ENCODE peak calls at places on chromosome 7, in seven cellular contexts. One of them, this sample, is unnamed.

GRCh38 chr7:20241491-20242261 is 24.5 kb upstream of the MACC1 start:
- DNase-seq in cardiac muscle cell: no peak
- DNase-seq in lung: no peak
- DNase-seq in Panc1: no peak
- DNase-seq in stomach: no peak
- DNase-seq in CD8-positive, alpha-beta T cell: no peak
- DNase-seq in left ventricle myocardium inferior: no peak
- DNase-seq in this sample: no peak

GRCh38 chr7:72040641-72041040 is 371.5 kb downstream of the CALN1 start:
- DNase-seq in cardiac muscle cell: no peak
- DNase-seq in lung: no peak
- DNase-seq in Panc1: no peak
- DNase-seq in stomach: no peak
- DNase-seq in CD8-positive, alpha-beta T cell: no peak
- DNase-seq in left ventricle myocardium inferior: no peak
- DNase-seq in this sample: no peak

GRCh38 chr7:86914468-86915054 is 144.9 kb downstream of the ELAPOR2 start:
- DNase-seq in cardiac muscle cell: peak; percentile 32
- DNase-seq in lung: no peak
- DNase-seq in Panc1: no peak
- DNase-seq in stomach: no peak
- DNase-seq in CD8-positive, alpha-beta T cell: no peak
- DNase-seq in left ventricle myocardium inferior: no peak
- DNase-seq in this sample: no peak

GRCh38 chr7:141072548-141073172 is 1.2 kb upstream of the TMEM178B start:
- DNase-seq in cardiac muscle cell: peak; percentile 41
- DNase-seq in lung: no peak
- DNase-seq in Panc1: no peak
- DNase-seq in stomach: no peak
- DNase-seq in CD8-positive, alpha-beta T cell: no peak
- DNase-seq in left ventricle myocardium inferior: peak; percentile 51
- DNase-seq in this sample: peak; percentile 46

GRCh38 chr7:95905165-95905564 is 132.8 kb downstream of the DYNC1I1 start:
- DNase-seq in cardiac muscle cell: peak; percentile 56
- DNase-seq in lung: no peak
- DNase-seq in Panc1: no peak
- DNase-seq in stomach: no peak
- DNase-seq in CD8-positive, alpha-beta T cell: no peak
- DNase-seq in left ventricle myocardium inferior: no peak
- DNase-seq in this sample: no peak

GRCh38 chr7:49295136-49295535 is 370.8 kb downstream of the CDC14C start:
- DNase-seq in cardiac muscle cell: no peak
- DNase-seq in lung: no peak
- DNase-seq in Panc1: no peak
- DNase-seq in stomach: no peak
- DNase-seq in CD8-positive, alpha-beta T cell: no peak
- DNase-seq in left ventricle myocardium inferior: no peak
- DNase-seq in this sample: no peak

GRCh38 chr7:5627745-5628547 is 153.5 kb downstream of the RNF216 start:
- DNase-seq in cardiac muscle cell: no peak
- DNase-seq in lung: no peak
- DNase-seq in Panc1: no peak
- DNase-seq in stomach: no peak
- DNase-seq in CD8-positive, alpha-beta T cell: no peak
- DNase-seq in left ventricle myocardium inferior: no peak
- DNase-seq in this sample: no peak

GRCh38 chr7:2105917-2106316 is 126.8 kb downstream of the MAD1L1 start:
- DNase-seq in cardiac muscle cell: no peak
- DNase-seq in lung: no peak
- DNase-seq in Panc1: no peak
- DNase-seq in stomach: no peak
- DNase-seq in CD8-positive, alpha-beta T cell: no peak
- DNase-seq in left ventricle myocardium inferior: no peak
- DNase-seq in this sample: no peak

GRCh38 chr7:150322833-150323681 is at the start of the genes ACTR3C and LRRC61:
- DNase-seq in cardiac muscle cell: peak; percentile 70
- DNase-seq in lung: peak; percentile 49
- DNase-seq in Panc1: no peak
- DNase-seq in stomach: peak; percentile 75
- DNase-seq in CD8-positive, alpha-beta T cell: peak; percentile 59
- DNase-seq in left ventricle myocardium inferior: peak; percentile 46
- DNase-seq in this sample: no peak

GRCh38 chr7:69349291-69349690 is 249.0 kb upstream of the AUTS2 start:
- DNase-seq in cardiac muscle cell: peak; percentile 57
- DNase-seq in lung: no peak
- DNase-seq in Panc1: no peak
- DNase-seq in stomach: no peak
- DNase-seq in CD8-positive, alpha-beta T cell: no peak
- DNase-seq in left ventricle myocardium inferior: no peak
- DNase-seq in this sample: no peak

GRCh38 chr7:82789883-82790609 is 346.5 kb upstream of the CACNA2D1 start:
- DNase-seq in cardiac muscle cell: no peak
- DNase-seq in lung: no peak
- DNase-seq in Panc1: no peak
- DNase-seq in stomach: no peak
- DNase-seq in CD8-positive, alpha-beta T cell: no peak
- DNase-seq in left ventricle myocardium inferior: no peak
- DNase-seq in this sample: no peak

GRCh38 chr7:51459809-51460208 is 143.2 kb upstream of the COBL start:
- DNase-seq in cardiac muscle cell: no peak
- DNase-seq in lung: no peak
- DNase-seq in Panc1: no peak
- DNase-seq in stomach: no peak
- DNase-seq in CD8-positive, alpha-beta T cell: no peak
- DNase-seq in left ventricle myocardium inferior: no peak
- DNase-seq in this sample: no peak

GRCh38 chr7:21996641-21997040 is 50.9 kb upstream of the CDCA7L start:
- DNase-seq in cardiac muscle cell: no peak
- DNase-seq in lung: no peak
- DNase-seq in Panc1: no peak
- DNase-seq in stomach: no peak
- DNase-seq in CD8-positive, alpha-beta T cell: no peak
- DNase-seq in left ventricle myocardium inferior: no peak
- DNase-seq in this sample: no peak

GRCh38 chr7:92076509-92076908 is 57.8 kb downstream of the CYP51A1 start:
- DNase-seq in cardiac muscle cell: no peak
- DNase-seq in lung: no peak
- DNase-seq in Panc1: no peak
- DNase-seq in stomach: no peak
- DNase-seq in CD8-positive, alpha-beta T cell: no peak
- DNase-seq in left ventricle myocardium inferior: no peak
- DNase-seq in this sample: no peak

GRCh38 chr7:90625562-90625961 is 29.4 kb downstream of the CDK14 start:
- DNase-seq in cardiac muscle cell: peak; percentile 96
- DNase-seq in lung: peak; percentile 35
- DNase-seq in Panc1: no peak
- DNase-seq in stomach: no peak
- DNase-seq in CD8-positive, alpha-beta T cell: no peak
- DNase-seq in left ventricle myocardium inferior: peak; percentile 33
- DNase-seq in this sample: peak; percentile 10

GRCh38 chr7:77657427-77658331 is 38.6 kb upstream of the RSBN1L start:
- DNase-seq in cardiac muscle cell: peak; percentile 57
- DNase-seq in lung: no peak
- DNase-seq in Panc1: no peak
- DNase-seq in stomach: no peak
- DNase-seq in CD8-positive, alpha-beta T cell: no peak
- DNase-seq in left ventricle myocardium inferior: no peak
- DNase-seq in this sample: no peak

GRCh38 chr7:80401708-80402107 is 110.2 kb downstream of the GNAT3 start:
- DNase-seq in cardiac muscle cell: no peak
- DNase-seq in lung: no peak
- DNase-seq in Panc1: no peak
- DNase-seq in stomach: no peak
- DNase-seq in CD8-positive, alpha-beta T cell: no peak
- DNase-seq in left ventricle myocardium inferior: no peak
- DNase-seq in this sample: no peak

DNA sequence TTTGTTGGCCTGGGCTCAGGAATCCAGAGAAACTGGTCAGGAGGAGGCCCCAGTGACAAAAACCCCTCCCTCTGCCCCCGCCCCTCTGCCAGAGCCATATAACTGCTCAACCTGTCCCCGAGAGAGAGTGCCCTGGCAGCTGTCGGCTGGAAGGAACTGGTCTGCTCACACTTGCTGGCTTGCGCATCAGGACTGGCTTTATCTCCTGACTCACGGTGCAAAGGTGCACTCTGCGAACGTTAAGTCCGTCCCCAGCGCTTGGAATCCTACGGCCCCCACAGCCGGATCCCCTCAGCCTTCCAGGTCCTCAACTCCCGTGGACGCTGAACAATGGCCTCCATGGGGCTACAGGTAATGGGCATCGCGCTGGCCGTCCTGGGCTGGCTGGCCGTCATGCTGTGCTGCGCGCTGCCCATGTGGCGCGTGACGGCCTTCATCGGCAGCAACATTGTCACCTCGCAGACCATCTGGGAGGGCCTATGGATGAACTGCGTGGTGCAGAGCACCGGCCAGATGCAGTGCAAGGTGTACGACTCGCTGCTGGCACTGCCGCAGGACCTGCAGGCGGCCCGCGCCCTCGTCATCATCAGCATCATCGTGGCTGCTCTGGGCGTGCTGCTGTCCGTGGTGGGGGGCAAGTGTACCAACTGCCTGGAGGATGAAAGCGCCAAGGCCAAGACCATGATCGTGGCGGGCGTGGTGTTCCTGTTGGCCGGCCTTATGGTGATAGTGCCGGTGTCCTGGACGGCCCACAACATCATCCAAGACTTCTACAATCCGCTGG is at the start of gene CLDN4:
- DNase-seq in cardiac muscle cell: no peak
- DNase-seq in lung: peak; percentile 93
- DNase-seq in Panc1: peak; percentile 97
- DNase-seq in stomach: peak; percentile 85
- DNase-seq in CD8-positive, alpha-beta T cell: no peak
- DNase-seq in left ventricle myocardium inferior: no peak
- DNase-seq in this sample: no peak
- H3K4me3 ChIP-seq in cardiac muscle cell: no peak within 1 kb of the TSS
- H3K4me3 ChIP-seq in lung: peak within 1 kb of the TSS; percentile 54
- H3K4me3 ChIP-seq in Panc1: peak within 1 kb of the TSS; percentile 73
- H3K4me3 ChIP-seq in stomach: peak within 1 kb of the TSS; percentile 46
- H3K4me3 ChIP-seq in CD8-positive, alpha-beta T cell: no peak within 1 kb of the TSS
- H3K4me3 ChIP-seq in left ventricle myocardium inferior: no peak within 1 kb of the TSS
- H3K4me3 ChIP-seq in this sample: no peak within 1 kb of the TSS

GRCh38 chr7:47779341-47779771 is 168.9 kb downstream of the PKD1L1 start:
- DNase-seq in cardiac muscle cell: no peak
- DNase-seq in lung: no peak
- DNase-seq in Panc1: no peak
- DNase-seq in stomach: no peak
- DNase-seq in CD8-positive, alpha-beta T cell: no peak
- DNase-seq in left ventricle myocardium inferior: no peak
- DNase-seq in this sample: no peak

GRCh38 chr7:47777531-47778152 is 170.6 kb downstream of the PKD1L1 start:
- DNase-seq in cardiac muscle cell: no peak
- DNase-seq in lung: no peak
- DNase-seq in Panc1: no peak
- DNase-seq in stomach: no peak
- DNase-seq in CD8-positive, alpha-beta T cell: no peak
- DNase-seq in left ventricle myocardium inferior: no peak
- DNase-seq in this sample: no peak

GRCh38 chr7:47780555-47780954 is 167.7 kb downstream of the PKD1L1 start:
- DNase-seq in cardiac muscle cell: no peak
- DNase-seq in lung: no peak
- DNase-seq in Panc1: no peak
- DNase-seq in stomach: no peak
- DNase-seq in CD8-positive, alpha-beta T cell: no peak
- DNase-seq in left ventricle myocardium inferior: no peak
- DNase-seq in this sample: no peak

GRCh38 chr7:47776335-47776734 is 171.9 kb downstream of the PKD1L1 start:
- DNase-seq in cardiac muscle cell: no peak
- DNase-seq in lung: no peak
- DNase-seq in Panc1: no peak
- DNase-seq in stomach: no peak
- DNase-seq in CD8-positive, alpha-beta T cell: no peak
- DNase-seq in left ventricle myocardium inferior: no peak
- DNase-seq in this sample: no peak

GRCh38 chr7:47778153-47778661 is 170.1 kb downstream of the PKD1L1 start:
- DNase-seq in cardiac muscle cell: no peak
- DNase-seq in lung: no peak
- DNase-seq in Panc1: no peak
- DNase-seq in stomach: no peak
- DNase-seq in CD8-positive, alpha-beta T cell: no peak
- DNase-seq in left ventricle myocardium inferior: no peak
- DNase-seq in this sample: no peak
- H3K27ac ChIP-seq in cardiac muscle cell: no peak overlapping the region
- H3K27ac ChIP-seq in lung: no peak overlapping the region
- H3K27ac ChIP-seq in Panc1: peak overlapping the region; percentile 100
- H3K27ac ChIP-seq in stomach: no peak overlapping the region
- H3K27ac ChIP-seq in CD8-positive, alpha-beta T cell: no peak overlapping the region
- H3K27ac ChIP-seq in left ventricle myocardium inferior: no peak overlapping the region
- H3K27ac ChIP-seq in this sample: no peak overlapping the region

DNA sequence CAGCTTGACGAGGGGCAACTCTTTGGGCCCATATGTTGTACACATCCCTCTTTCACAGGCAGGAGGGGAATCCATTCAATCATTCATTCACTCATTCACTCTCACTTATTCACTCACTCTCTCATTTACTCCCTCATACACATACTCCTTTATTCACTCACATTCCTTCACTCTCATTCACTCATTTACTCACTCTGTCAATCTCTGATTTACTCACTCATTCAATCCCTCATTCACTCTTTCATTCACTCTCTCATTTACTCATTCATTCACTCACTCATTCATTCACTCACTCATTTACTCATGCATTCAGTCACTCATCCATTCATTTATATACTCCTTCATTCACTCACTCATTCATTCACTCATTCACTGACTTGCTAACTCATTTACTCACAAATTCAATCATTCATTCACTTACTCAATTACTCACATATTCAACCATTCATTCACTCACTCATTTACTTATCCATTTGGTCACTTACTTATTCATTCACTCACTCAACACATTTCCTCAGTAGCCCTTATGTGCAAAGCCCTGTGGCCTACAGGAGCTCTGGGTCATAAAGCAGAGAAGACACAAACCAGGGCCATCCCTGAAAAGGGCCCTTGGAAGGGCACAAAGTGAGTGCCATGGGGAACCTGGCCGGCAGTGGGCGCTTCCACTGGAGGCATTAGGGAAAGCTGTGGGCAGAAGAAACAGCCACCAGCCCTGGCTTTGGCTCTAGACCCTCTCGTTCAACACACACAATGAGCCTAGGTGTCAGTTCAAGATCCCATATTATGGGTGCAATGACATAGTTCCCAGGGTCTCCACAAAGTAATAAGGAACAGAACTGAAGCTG is 26.0 kb downstream of the HIP1 start:
- DNase-seq in cardiac muscle cell: no peak
- DNase-seq in lung: no peak
- DNase-seq in Panc1: no peak
- DNase-seq in stomach: no peak
- DNase-seq in CD8-positive, alpha-beta T cell: no peak
- DNase-seq in left ventricle myocardium inferior: no peak
- DNase-seq in this sample: no peak
- H3K4me1 ChIP-seq in cardiac muscle cell: peaks cover 29% of the 10 kb centered on the region
- H3K4me1 ChIP-seq in lung: peaks cover 11% of the 10 kb centered on the region
- H3K4me1 ChIP-seq in Panc1: no peaks in the 10 kb centered on the region
- H3K4me1 ChIP-seq in stomach: peaks cover 15% of the 10 kb centered on the region
- H3K4me1 ChIP-seq in CD8-positive, alpha-beta T cell: no peaks in the 10 kb centered on the region
- H3K4me1 ChIP-seq in left ventricle myocardium inferior: peaks cover 36% of the 10 kb centered on the region
- H3K4me1 ChIP-seq in this sample: peaks cover 25% of the 10 kb centered on the region

DNA sequence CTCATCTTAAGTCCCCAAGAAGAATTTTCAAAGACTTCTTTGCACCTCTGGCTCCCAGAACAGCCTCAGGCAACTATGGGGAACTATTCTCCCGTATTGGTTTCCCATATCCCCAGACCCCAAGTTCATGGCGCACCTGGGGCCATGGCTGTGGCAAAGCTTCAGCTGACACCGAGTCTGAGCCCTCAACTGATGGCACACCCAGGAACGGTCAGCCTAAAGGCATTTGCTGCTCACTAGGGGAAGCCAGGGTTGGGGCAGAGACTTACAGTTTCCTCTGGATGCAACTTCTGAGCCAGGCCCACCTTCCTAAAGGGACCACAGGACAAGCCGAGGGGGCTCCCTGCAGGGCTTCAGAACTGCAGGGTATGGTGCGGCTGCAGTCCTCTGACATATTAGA is 13.7 kb upstream of the CPA1 start:
- DNase-seq in cardiac muscle cell: no peak
- DNase-seq in lung: no peak
- DNase-seq in Panc1: no peak
- DNase-seq in stomach: no peak
- DNase-seq in CD8-positive, alpha-beta T cell: no peak
- DNase-seq in left ventricle myocardium inferior: no peak
- DNase-seq in this sample: no peak
- H3K4me3 ChIP-seq in cardiac muscle cell: no peak overlapping the region
- H3K4me3 ChIP-seq in lung: no peak overlapping the region
- H3K4me3 ChIP-seq in Panc1: no peak overlapping the region
- H3K4me3 ChIP-seq in stomach: no peak overlapping the region
- H3K4me3 ChIP-seq in CD8-positive, alpha-beta T cell: peak overlapping the region; percentile 20
- H3K4me3 ChIP-seq in left ventricle myocardium inferior: no peak overlapping the region
- H3K4me3 ChIP-seq in this sample: no peak overlapping the region

This sample was measured in gastrocnemius medialis.